ENCODE peak calls at places on chromosome 2, in four cellular contexts. M is body of pancreas, O is adrenal gland, C is tibial nerve. S is an unnamed sample.

GRCh38 chr2:105373895-105374401 is 24.9 kb downstream of the FHL2 start:
- DNase-seq in M (no peak), O (no peak), C (no peak), S (no peak)

GRCh38 chr2:197889041-197889440 is 84.6 kb downstream of the PLCL1 start:
- DNase-seq in M (peak; percentile 33), O (no peak), C (no peak), S (peak; percentile 83)

GRCh38 chr2:112812318-112813042 is 24.1 kb downstream of the IL1B start:
- DNase-seq in M (no peak), O (no peak), C (no peak), S (no peak)

GRCh38 chr2:191176305-191176704 is 25.5 kb upstream of the STAT4 start:
- DNase-seq in M (no peak), O (no peak), C (no peak), S (no peak)

GRCh38 chr2:187435756-187436155 is 12.3 kb downstream of the CALCRL start:
- DNase-seq in M (no peak), O (no peak), C (no peak), S (no peak)

GRCh38 chr2:32611771-32612170 is 16.1 kb upstream of the TTC27 start:
- DNase-seq in M (no peak), O (no peak), C (no peak), S (no peak)

GRCh38 chr2:230824406-230824978 is 40.2 kb upstream of the ITM2C start:
- DNase-seq in M (peak; percentile 76), O (peak; percentile 59), C (no peak), S (peak; percentile 89)

GRCh38 chr2:143205106-143205764 is 76.0 kb downstream of the ARHGAP15 start:
- DNase-seq in M (no peak), O (no peak), C (no peak), S (peak; percentile 24)

GRCh38 chr2:130726614-130727180 is 2.2 kb upstream of the GPR148 start:
- DNase-seq in M (no peak), O (no peak), C (no peak), S (no peak)

GRCh38 chr2:12490641-12491040 is 226.1 kb upstream of the TRIB2 start:
- DNase-seq in M (no peak), O (no peak), C (no peak), S (no peak)

GRCh38 chr2:127683766-127684165 is 8.4 kb upstream of the LIMS2 start:
- DNase-seq in M (no peak), O (no peak), C (no peak), S (no peak)

GRCh38 chr2:172200495-172201085 is 97.9 kb upstream of the DLX2 start:
- DNase-seq in M (peak; percentile 25), O (peak; percentile 25), C (no peak), S (peak; percentile 58)

GRCh38 chr2:157363612-157364101 is 38.0 kb upstream of the ERMN start:
- DNase-seq in M (no peak), O (no peak), C (no peak), S (no peak)

GRCh38 chr2:203886579-203887230 is 19.1 kb downstream of the CTLA4 start:
- DNase-seq in M (no peak), O (no peak), C (no peak), S (peak; percentile 41)

GRCh38 chr2:110773470-110773921 is 41.1 kb downstream of the ACOXL start:
- DNase-seq in M (peak; percentile 68), O (peak; percentile 69), C (no peak), S (no peak)

GRCh38 chr2:1750270-1750934 is 6.1 kb upstream of the PXDN start:
- DNase-seq in M (no peak), O (no peak), C (no peak), S (no peak)

GRCh38 chr2:44553456-44553855 is 191.7 kb downstream of the CAMKMT start:
- DNase-seq in M (no peak), O (no peak), C (no peak), S (no peak)

GRCh38 chr2:84247532-84247931 is 211.5 kb downstream of the SUCLG1 start:
- DNase-seq in M (no peak), O (no peak), C (no peak), S (no peak)

GRCh38 chr2:191103793-191104192 is 47.0 kb downstream of the STAT4 start:
- DNase-seq in M (no peak), O (no peak), C (no peak), S (no peak)

GRCh38 chr2:66555511-66556324 is 120.8 kb downstream of the MEIS1 start:
- DNase-seq in M (no peak), O (peak; percentile 51), C (no peak), S (no peak)

GRCh38 chr2:60958800-60959199 is 58.7 kb upstream of the PEX13 start:
- DNase-seq in M (no peak), O (no peak), C (no peak), S (no peak)

GRCh38 chr2:103847276-103847675 is 1006.6 kb upstream of the POU3F3 start:
- DNase-seq in M (no peak), O (no peak), C (no peak), S (no peak)

GRCh38 chr2:120418174-120418787 is 72.3 kb downstream of the INHBB start:
- DNase-seq in M (no peak), O (no peak), C (no peak), S (no peak)

GRCh38 chr2:10139536-10139935 is 17.0 kb downstream of the RRM2 start:
- DNase-seq in M (no peak), O (no peak), C (no peak), S (no peak)

GRCh38 chr2:155574941-155575340 is 757.6 kb downstream of the NR4A2 start:
- DNase-seq in M (no peak), O (no peak), C (no peak), S (no peak)

GRCh38 chr2:230690439-230690838 is 22.2 kb upstream of the CAB39 start:
- DNase-seq in M (no peak), O (no peak), C (no peak), S (no peak)

GRCh38 chr2:156471772-156472171 is 35.6 kb downstream of the GPD2 start:
- DNase-seq in M (no peak), O (no peak), C (no peak), S (no peak)

GRCh38 chr2:65172994-65173790 is 43.3 kb upstream of the RAB1A start:
- DNase-seq in M (no peak), O (no peak), C (no peak), S (no peak)

GRCh38 chr2:232563580-232563979 is 13.1 kb downstream of the EIF4E2 start:
- DNase-seq in M (no peak), O (no peak), C (no peak), S (no peak)

GRCh38 chr2:43087413-43087812 is 139.0 kb downstream of the ZFP36L2 start:
- DNase-seq in M (no peak), O (no peak), C (no peak), S (no peak)
- TF ChIP-seq CTCF in M (no peak), O (no peak), C (no peak), S (no peak)

DNA sequence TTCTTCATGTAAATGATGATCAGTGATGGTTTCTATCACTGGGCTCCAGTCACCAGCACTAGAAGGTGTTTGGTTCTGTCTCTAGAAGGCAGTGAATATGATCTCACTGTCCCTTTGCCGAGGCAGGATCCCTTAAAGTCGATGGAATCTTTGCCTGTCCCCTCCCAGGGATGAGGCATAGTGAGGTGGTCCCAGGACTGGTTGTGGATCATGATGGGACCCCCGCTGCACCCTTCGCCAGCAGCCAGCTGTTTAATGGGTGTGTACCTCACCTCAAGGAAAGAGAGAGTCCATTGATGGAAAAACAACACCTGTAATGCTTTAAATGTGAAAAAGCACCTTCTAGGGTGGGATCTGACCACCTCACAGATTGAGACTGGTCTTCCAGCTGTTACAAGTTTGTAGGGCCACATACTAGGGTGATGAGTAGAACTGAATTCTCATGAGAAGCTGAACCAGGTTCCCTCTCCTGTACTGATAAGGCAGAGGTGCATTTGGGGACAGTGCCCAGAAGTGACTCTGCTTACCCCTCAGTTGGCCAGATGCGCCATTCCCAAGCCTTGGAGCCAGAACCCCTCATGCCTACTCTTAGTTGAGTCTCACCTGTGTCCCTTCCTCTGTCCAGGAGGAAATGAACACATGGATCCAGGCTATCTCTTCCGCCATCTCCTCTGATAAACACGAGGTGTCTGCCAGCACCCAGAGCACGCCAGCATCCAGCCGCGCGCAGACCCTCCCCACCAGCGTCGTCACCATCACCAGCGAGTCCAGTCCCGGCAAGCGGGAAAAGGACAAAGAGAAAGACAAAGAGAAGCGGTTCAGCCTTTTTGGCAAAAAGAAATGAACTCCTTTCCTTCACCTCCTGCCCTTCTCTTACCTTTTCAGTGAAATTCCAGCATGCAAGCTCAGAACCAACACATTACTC is 55.5 kb upstream of the EML6 start:
- DNase-seq in M (no peak), O (no peak), C (no peak), S (no peak)
- TF ChIP-seq POLR2A in M (no peak), O (no peak), C (no peak), S (no peak)

DNA sequence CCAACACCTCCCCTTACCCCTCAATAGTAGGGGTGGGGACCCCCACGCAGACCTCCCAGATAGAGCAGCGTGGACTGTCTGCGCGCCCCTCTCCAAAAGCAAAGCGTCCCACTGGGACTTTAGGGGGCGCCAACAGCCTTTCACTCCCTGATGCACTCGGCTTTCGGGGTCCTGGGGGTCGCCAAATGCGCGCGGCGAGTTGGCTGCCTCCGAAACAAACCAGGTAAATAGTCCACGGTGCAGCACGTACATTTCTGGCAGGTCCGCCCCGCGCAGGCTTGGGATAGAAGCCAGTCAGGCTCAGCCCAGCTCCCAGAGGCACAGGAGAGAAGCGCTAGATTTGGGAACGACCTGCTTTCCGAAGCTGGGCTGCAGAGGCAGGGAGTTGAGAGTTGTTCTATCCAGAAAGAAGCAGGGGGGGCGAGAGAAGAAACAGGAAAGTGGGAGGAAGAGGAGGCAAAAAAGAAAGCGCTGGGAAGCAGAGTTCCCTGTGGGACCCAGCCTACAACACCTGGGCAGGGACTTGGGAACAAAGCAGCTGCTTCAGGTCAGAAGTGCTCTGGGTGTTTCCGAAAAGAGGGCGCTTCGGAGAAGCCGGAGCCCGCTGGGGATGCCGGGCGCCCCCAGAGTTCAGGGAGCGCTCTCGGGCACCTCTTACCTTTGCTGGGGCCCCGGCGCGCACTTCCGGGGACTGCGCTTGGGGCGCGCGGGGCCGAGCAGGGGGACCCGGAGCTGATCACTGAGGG is 544 bp downstream of the EVA1A start:
- DNase-seq in M (peak; percentile 73), O (no peak), C (no peak), S (no peak)
- TF ChIP-seq CTCF in M (peak; percentile 21), O (no peak), C (peak; percentile 20), S (no peak)

GRCh38 chr2:174490032-174490431 is 3.2 kb upstream of the GPR155 start:
- DNase-seq in M (no peak), O (no peak), C (no peak), S (no peak)
- TF ChIP-seq POLR2A in M (no peak), O (no peak), C (no peak), S (no peak)

GRCh38 chr2:174036825-174037224 is 71.7 kb upstream of the SP3 start:
- DNase-seq in M (no peak), O (no peak), C (no peak), S (no peak)

GRCh38 chr2:174035117-174035516 is 69.9 kb upstream of the SP3 start:
- DNase-seq in M (no peak), O (no peak), C (no peak), S (no peak)

GRCh38 chr2:174038472-174038871 is 73.3 kb upstream of the SP3 start:
- DNase-seq in M (no peak), O (no peak), C (no peak), S (peak; percentile 83)

GRCh38 chr2:174033163-174033550 is 68.0 kb upstream of the SP3 start:
- DNase-seq in M (no peak), O (no peak), C (no peak), S (no peak)

GRCh38 chr2:174035981-174036742 is 71.0 kb upstream of the SP3 start:
- DNase-seq in M (peak; percentile 32), O (peak; percentile 37), C (no peak), S (peak; percentile 80)
- TF ChIP-seq CTCF in M (no peak), O (no peak), C (peak; percentile 20), S (peak; percentile 50)

GRCh38 chr2:70087703-70088507 is 628 bp downstream of the PCBP1 start:
- DNase-seq in M (peak; percentile 77), O (peak; percentile 74), C (no peak), S (peak; percentile 78)
- TF ChIP-seq POLR2A in M (no peak), O (peak; percentile 79), C (no peak), S (no peak)

S was measured in NB4.